ENCODE peak calls at places on chromosomes 13 and 19, in ten cellular contexts. L, M, H, Q, Y, V, O, Z, I and W are unnamed samples.

GRCh38 chr13:29702912-29703351 is 107.4 kb upstream of the SLC7A1 start:
- DNase-seq in L (no peak), M (peak), H (peak), Q (no peak), Y (peak), V (no peak), O (no peak), Z (peak), I (no peak), W (peak)

GRCh38 chr19:3670258-3670795 is 29.9 kb downstream of the PIP5K1C start:
- DNase-seq in L (no peak), M (peak), H (peak), Q (peak), Y (no peak), V (peak), O (no peak), Z (peak), I (no peak), W (peak)

GRCh38 chr13:39415403-39415802 is 187.6 kb downstream of the LHFPL6 start:
- DNase-seq in L (no peak), M (peak), H (peak), Q (peak), Y (peak), V (no peak), O (peak), Z (peak), I (no peak), W (no peak)

GRCh38 chr19:5695649-5696195 is 5.6 kb downstream of the RPL36 start:
- DNase-seq in L (no peak), M (no peak), H (no peak), Q (no peak), Y (no peak), V (no peak), O (peak), Z (no peak), I (no peak), W (no peak)

GRCh38 chr13:21511841-21512240 is 52.7 kb upstream of the ZDHHC20 start:
- DNase-seq in L (no peak), M (no peak), H (no peak), Q (no peak), Y (peak), V (no peak), O (no peak), Z (no peak), I (no peak), W (no peak)

GRCh38 chr19:15393963-15394362 is 14.4 kb upstream of the AKAP8 start:
- DNase-seq in L (no peak), M (no peak), H (no peak), Q (no peak), Y (no peak), V (no peak), O (no peak), Z (peak), I (no peak), W (no peak)

GRCh38 chr13:39956036-39956435 is 300.6 kb downstream of the COG6 start:
- DNase-seq in L (no peak), M (no peak), H (no peak), Q (no peak), Y (no peak), V (no peak), O (no peak), Z (no peak), I (no peak), W (no peak)

GRCh38 chr13:113288880-113289279 is 8.2 kb upstream of the LAMP1 start:
- DNase-seq in L (no peak), M (no peak), H (no peak), Q (no peak), Y (peak), V (no peak), O (no peak), Z (no peak), I (no peak), W (no peak)

GRCh38 chr13:74730556-74731331 is 596.5 kb upstream of the KLF12 start:
- DNase-seq in L (no peak), M (peak), H (no peak), Q (no peak), Y (no peak), V (no peak), O (no peak), Z (no peak), I (no peak), W (no peak)

GRCh38 chr19:14164724-14165493 is 28.5 kb upstream of the ASF1B start:
- DNase-seq in L (no peak), M (no peak), H (no peak), Q (no peak), Y (no peak), V (no peak), O (no peak), Z (no peak), I (no peak), W (no peak)

GRCh38 chr13:45928843-45929242 is 77.3 kb upstream of the SIAH3 start:
- DNase-seq in L (no peak), M (peak), H (no peak), Q (no peak), Y (peak), V (no peak), O (no peak), Z (peak), I (no peak), W (no peak)
- H3K27ac ChIP-seq in L (no peak), M (no peak), H (no peak), Q (no peak), Y (no peak), V (no peak), O (no peak), Z (no peak), I (no peak), W (no peak)

DNA sequence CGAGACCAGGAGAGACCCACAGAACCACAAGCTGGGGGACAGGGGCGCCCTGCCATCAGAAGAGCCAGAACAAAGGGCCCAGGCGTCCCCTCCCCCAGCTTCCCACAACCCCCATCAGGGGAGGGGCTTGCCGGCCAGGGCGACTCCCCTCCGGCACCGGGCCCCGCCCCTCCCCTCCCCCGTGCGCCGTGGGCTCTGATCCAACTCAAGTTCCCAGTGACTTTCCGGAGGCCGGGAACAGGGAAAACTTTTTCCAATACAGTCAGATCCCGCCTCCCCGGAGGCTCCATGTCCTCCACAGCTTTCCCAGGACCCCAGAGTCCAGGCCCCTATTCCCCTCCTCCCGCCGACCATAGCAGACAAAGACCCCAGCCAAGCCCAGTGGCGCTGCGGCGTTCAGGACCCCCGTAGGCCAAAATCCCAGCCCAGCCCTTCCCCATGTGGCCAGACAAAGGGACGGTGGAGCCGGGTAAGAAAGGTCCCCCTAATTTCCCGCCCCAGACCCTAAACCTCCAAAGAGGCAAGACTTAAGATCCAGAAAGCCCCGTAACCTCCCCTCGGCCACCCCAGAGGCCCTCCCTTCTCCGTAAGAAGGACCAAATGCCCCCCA is 673 bp downstream of the TEAD2 start:
- DNase-seq in L (peak), M (peak), H (peak), Q (peak), Y (peak), V (no peak), O (peak), Z (peak), I (no peak), W (peak)
- H3K27ac ChIP-seq in L (peak), M (peak), H (peak), Q (peak), Y (peak), V (peak), O (no peak), Z (peak), I (no peak), W (peak)

GRCh38 chr13:98890186-98890585 is 87.7 kb downstream of the DOCK9 start:
- DNase-seq in L (no peak), M (peak), H (no peak), Q (no peak), Y (peak), V (no peak), O (no peak), Z (peak), I (no peak), W (peak)

GRCh38 chr13:98888222-98888889 is 89.5 kb downstream of the DOCK9 start:
- DNase-seq in L (no peak), M (no peak), H (no peak), Q (no peak), Y (no peak), V (no peak), O (no peak), Z (no peak), I (no peak), W (no peak)

GRCh38 chr13:98889419-98890079 is 88.3 kb downstream of the DOCK9 start:
- DNase-seq in L (no peak), M (no peak), H (no peak), Q (no peak), Y (peak), V (no peak), O (no peak), Z (no peak), I (no peak), W (no peak)

GRCh38 chr13:98890920-98891319 is 86.9 kb downstream of the DOCK9 start:
- DNase-seq in L (no peak), M (no peak), H (no peak), Q (no peak), Y (no peak), V (no peak), O (no peak), Z (no peak), I (no peak), W (no peak)

GRCh38 chr13:98888890-98889279 is 89.0 kb downstream of the DOCK9 start:
- DNase-seq in L (no peak), M (no peak), H (no peak), Q (no peak), Y (no peak), V (no peak), O (no peak), Z (no peak), I (no peak), W (no peak)
- H3K27ac ChIP-seq in L (no peak), M (no peak), H (no peak), Q (no peak), Y (no peak), V (no peak), O (no peak), Z (no peak), I (no peak), W (no peak)

DNA sequence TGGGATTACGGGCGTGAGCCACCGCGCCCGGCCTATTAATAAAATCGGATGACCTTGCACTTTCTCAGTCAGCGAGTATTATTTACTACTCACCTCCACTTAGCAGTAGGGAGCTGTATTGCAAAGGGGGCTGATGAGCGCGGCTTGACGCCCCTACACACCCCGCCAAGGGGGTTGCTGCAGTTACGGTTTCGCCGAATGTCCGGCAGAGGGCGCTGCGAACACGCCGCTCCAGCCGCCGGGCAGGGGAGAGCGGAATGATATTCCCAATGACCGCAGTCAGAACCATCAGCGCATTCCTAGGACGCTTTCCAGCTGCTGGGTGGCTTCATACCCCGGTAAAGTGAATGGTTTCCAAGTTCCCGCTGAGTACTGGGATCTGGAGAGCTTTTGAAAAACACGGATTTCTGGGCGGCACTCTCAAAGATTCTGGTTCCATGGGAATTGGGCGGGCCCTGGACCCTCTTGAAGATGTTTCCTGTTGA is 30.0 kb upstream of the TPT1 start:
- DNase-seq in L (peak), M (peak), H (peak), Q (peak), Y (peak), V (peak), O (peak), Z (peak), I (peak), W (peak)
- H3K27ac ChIP-seq in L (no peak), M (no peak), H (peak), Q (no peak), Y (peak), V (no peak), O (no peak), Z (no peak), I (no peak), W (peak)